ENCODE peak calls at places on chromosomes 12 and 14, in four cellular contexts. M is tibial artery, E is epithelial cell of esophagus, U is HL-60. S is an unnamed sample.

GRCh38 chr12:95789126-95790024 is 1.2 kb downstream of the NTN4 start:
- DNase-seq in U (no peak), M (peak; percentile 73), E (peak; percentile 38), S (no peak)

GRCh38 chr14:104363891-104364760 is 215.4 kb upstream of the C14orf180 start:
- DNase-seq in U (no peak), E (no peak), M (peak; percentile 50), S (no peak)

GRCh38 chr12:31362759-31363415 is 36.9 kb upstream of the SINHCAF start:
- DNase-seq in M (no peak), U (peak; percentile 91), E (peak; percentile 32), S (no peak)

GRCh38 chr14:54354096-54354495 is 42.7 kb upstream of the CDKN3 start:
- DNase-seq in U (peak; percentile 92), M (no peak), E (no peak), S (no peak)

GRCh38 chr14:50389668-50390441 is 6.8 kb downstream of the CDKL1 start:
- DNase-seq in M (no peak), E (no peak), U (no peak), S (no peak)

GRCh38 chr12:52266514-52266913 is 7.9 kb upstream of the KRT86 start:
- DNase-seq in M (peak; percentile 45), E (no peak), U (no peak), S (no peak)

GRCh38 chr14:88255798-88256197 is 67.3 kb downstream of the KCNK10 start:
- DNase-seq in E (no peak), M (no peak), U (no peak), S (no peak)

GRCh38 chr12:112350593-112351592 is 31.3 kb downstream of the HECTD4 start:
- DNase-seq in E (no peak), M (no peak), U (no peak), S (no peak)

GRCh38 chr12:32471601-32472001 is 72.2 kb downstream of the FGD4 start:
- DNase-seq in U (no peak), M (no peak), E (no peak), S (no peak)

GRCh38 chr12:77999074-77999715 is 168.5 kb downstream of the NAV3 start:
- DNase-seq in E (no peak), M (no peak), U (peak; percentile 69), S (no peak)

GRCh38 chr12:48157889-48158370 is 615 bp upstream of the ASB8 start:
- DNase-seq in M (no peak), U (no peak), E (no peak), S (no peak)

GRCh38 chr14:68232643-68233055 is 413.1 kb downstream of the RAD51B start:
- DNase-seq in U (no peak), M (peak; percentile 75), E (peak; percentile 98), S (peak; percentile 97)

GRCh38 chr12:80230068-80230467 is 130.7 kb downstream of the OTOGL start:
- DNase-seq in M (no peak), E (no peak), U (peak; percentile 10), S (no peak)

GRCh38 chr14:93880025-93880820 is 46.9 kb upstream of the FAM181A start:
- DNase-seq in E (no peak), U (no peak), M (peak; percentile 82), S (peak; percentile 7)

DNA sequence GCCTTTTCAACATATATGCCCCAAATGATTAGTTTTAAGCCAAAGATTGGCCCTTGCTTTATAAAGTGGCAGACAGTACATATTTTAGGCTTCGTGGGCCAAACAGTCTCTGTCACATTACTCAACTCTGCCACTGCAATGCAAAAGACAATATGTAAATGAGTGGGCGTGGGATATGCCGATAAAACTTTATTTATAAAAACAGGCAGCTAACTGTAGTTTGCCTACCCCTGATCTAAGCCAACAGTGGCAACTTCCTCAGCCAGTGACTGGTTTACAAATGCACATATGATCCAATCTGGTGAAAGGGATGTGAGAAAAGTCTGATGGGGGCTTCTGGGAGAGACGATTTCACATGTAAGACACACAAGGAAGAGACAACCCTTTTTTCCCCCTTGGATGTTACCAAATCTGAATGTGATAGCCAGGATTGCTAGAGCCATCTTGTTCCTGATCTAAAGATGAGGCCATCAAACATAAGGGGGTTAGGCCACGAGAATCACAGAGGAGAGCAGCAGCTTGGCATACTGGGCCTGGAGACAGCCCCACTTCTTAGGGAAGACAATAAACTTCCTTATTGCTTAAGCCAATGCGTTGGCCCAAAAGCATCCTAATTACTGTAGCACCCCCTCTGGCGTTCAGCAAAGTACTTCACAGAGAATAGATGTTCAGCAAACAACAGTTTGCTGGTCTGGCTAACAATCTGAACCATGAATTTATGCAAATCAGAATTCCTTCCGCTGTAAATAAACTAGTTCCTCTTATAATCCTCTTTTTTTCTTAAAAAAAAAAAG is 75.2 kb upstream of the TMCC3 start:
- DNase-seq in M (no peak), E (peak; percentile 88), U (peak; percentile 56), S (no peak)
- TF ChIP-seq CTCF in M (peak; percentile 17), E (peak; percentile 75), U (peak; percentile 41), S (peak; percentile 22)

DNA sequence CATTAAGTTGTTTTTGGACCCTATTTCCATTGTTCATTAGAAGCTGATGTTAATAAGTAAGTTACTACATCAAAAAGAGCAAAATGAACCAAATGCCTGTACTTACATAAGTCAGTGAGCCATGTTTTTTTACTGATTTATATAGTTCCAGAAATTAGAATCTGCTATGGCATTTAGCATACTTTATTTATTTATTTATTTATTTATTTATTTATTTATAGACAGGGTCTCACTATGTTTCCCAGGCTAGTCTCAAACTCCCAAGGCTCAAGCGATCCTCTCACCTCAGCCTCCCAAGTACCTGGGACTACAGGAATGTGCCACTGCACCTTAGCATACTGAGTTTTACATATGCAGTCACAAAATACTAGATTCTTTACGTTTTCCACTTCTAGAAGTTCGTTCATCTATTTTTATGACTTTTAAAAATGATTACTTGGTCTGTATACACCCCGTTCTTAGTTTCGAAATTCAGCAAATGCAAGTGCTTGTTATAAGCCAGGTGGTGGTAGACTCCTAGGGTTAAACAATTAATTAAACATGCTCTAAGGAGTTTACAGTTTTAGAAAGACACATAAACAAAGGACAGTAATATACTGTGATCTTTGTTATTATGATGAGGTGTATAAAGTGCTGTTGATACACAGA is 69.8 kb downstream of the SCFD1 start:
- DNase-seq in E (no peak), U (no peak), M (no peak), S (no peak)
- H3K4me3 ChIP-seq in E (no peak overlapping the region), U (no peak overlapping the region), M (no peak overlapping the region), S (no peak overlapping the region)

DNA sequence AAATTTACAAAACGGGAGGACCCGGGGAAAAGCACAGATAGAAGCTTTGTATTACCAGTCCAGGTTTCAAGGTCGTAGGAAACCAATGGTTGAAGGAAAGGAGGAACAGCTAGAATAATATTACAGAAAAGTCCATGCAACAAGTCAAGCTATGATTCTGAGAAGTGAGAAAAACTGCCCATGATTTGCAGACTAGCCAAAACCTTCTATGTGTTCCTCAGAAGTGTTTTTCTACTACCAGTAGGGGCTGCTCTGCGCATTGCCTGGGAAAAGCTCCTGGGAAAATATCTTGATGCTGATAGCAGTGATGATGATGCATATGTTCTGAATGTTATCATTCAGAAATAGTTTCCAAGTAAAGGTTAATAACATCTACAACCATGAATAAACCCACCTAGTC is 2.2 kb downstream of the PDZRN4 start:
- DNase-seq in E (peak; percentile 22), U (no peak), M (no peak), S (no peak)
- TF ChIP-seq CTCF in E (peak; percentile 59), U (no peak), M (peak; percentile 75), S (no peak)

GRCh38 chr12:113774526-113774925 is 191.6 kb downstream of the RBM19 start:
- DNase-seq in M (no peak), E (no peak), U (no peak), S (no peak)

GRCh38 chr12:113768850-113769249 is 197.3 kb downstream of the RBM19 start:
- DNase-seq in U (no peak), M (no peak), E (no peak), S (no peak)

GRCh38 chr12:113770389-113770865 is 195.7 kb downstream of the RBM19 start:
- DNase-seq in E (no peak), U (no peak), M (no peak), S (no peak)

GRCh38 chr12:113769322-113769721 is 196.8 kb downstream of the RBM19 start:
- DNase-seq in U (no peak), M (no peak), E (no peak), S (no peak)

DNA sequence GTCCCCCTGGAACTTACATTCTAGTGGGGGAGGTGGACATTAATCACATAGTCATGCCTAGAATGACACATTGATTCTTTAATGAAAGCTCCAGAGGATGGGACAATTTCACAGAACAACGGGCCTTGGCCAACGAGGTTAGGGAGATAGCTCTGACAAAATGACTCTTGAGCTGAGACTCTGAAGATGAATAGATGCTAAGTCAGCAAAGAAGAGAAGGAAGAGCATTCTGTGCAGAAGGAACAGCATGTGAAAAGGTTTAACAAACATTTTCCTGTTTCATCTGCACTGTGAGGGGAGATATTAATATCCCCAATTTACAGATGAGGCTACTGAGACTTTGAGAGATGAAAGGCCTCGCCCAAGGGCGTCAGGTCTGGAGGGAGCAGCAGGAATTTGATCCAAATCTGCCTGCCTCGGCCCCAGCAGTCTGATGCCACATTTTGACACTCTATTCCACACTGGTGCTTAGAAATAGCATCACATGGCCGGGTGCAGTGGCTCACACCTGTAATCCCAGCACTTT is 193.6 kb downstream of the RBM19 start:
- DNase-seq in E (no peak), U (no peak), M (no peak), S (no peak)
- H3K4me3 ChIP-seq in E (no peak overlapping the region), U (no peak overlapping the region), M (no peak overlapping the region), S (no peak overlapping the region)

GRCh38 chr14:81927069-81927468 is 393.4 kb upstream of the SEL1L start:
- DNase-seq in M (no peak), E (no peak), U (no peak), S (no peak)
- TF ChIP-seq CTCF in M (no peak), E (no peak), U (peak; percentile 7), S (no peak)

GRCh38 chr12:25236626-25237025 is 14.1 kb downstream of the KRAS start:
- DNase-seq in E (no peak), U (no peak), M (no peak), S (no peak)

GRCh38 chr12:25241171-25242020 is 9.3 kb downstream of the KRAS start:
- DNase-seq in E (peak; percentile 62), U (peak; percentile 7), M (no peak), S (peak; percentile 21)

GRCh38 chr12:25236190-25236589 is 14.5 kb downstream of the KRAS start:
- DNase-seq in U (no peak), M (no peak), E (peak; percentile 21), S (no peak)
- H3K4me3 ChIP-seq in U (no peak overlapping the region), M (no peak overlapping the region), E (no peak overlapping the region), S (no peak overlapping the region)

DNA sequence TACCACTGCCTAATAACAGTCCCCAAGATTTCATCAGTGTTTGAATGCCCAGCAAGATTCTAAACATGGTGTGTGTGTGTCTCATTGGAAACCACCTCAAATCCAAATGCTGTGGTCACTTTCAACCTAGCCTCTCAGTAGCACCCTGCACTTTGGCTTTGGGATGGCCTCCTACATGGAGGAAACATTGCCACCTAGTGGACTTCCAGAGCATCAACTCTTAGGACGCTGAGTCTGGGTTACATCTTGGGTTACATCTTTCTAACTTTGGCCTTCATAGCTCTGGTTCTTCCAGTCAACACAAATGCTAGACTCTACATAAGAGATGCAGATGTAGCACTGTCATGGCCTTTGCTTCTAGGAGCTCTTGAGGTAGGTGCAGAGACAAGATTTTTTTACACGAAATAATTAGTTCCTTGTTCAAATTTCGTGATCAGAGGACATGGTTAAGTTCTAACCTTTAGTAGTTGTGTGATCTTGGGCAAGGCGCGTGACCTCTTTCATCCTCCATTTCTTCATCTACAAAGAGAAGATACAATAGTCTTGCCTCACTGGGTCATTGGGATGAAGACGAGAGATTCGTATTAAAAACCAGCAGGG is 113.5 kb upstream of the VASH1 start:
- DNase-seq in M (no peak), U (peak; percentile 8), E (peak; percentile 69), S (no peak)
- TF ChIP-seq CTCF in M (peak; percentile 64), U (peak; percentile 45), E (peak; percentile 95), S (peak; percentile 80)